ENCODE peak calls at places on chromosomes 2 and 18, in seven cellular contexts. J, R, L, W, Z, U and K are unnamed samples.
A peak's percentile ranks its signal among the peaks of the same experiment; 100 is the strongest.

GRCh38 chr2:31168291-31168690 is 30.1 kb upstream of the GALNT14 start:
- DNase-seq in J (no peak), R (no peak), W (no peak), U (no peak), L (no peak), Z (no peak), K (no peak)

GRCh38 chr2:82478641-82479040 is 1980.4 kb downstream of the SUCLG1 start:
- DNase-seq in J (no peak), U (no peak), Z (no peak), W (no peak), R (no peak), L (no peak), K (no peak)

GRCh38 chr2:66334237-66335054 is 100.5 kb upstream of the MEIS1 start:
- DNase-seq in L (no peak), R (no peak), W (no peak), J (no peak), U (no peak), Z (no peak), K (peak; percentile 86)

GRCh38 chr2:54388093-54388492 is 68.0 kb upstream of the SPTBN1 start:
- DNase-seq in U (no peak), R (no peak), Z (no peak), L (no peak), W (no peak), J (no peak), K (no peak)

GRCh38 chr2:201353116-201353515 is 4.0 kb downstream of the FLACC1 start:
- DNase-seq in J (no peak), W (no peak), U (no peak), R (no peak), L (peak; percentile 71), Z (no peak), K (no peak)

GRCh38 chr2:122886479-122887130 is 1131.2 kb downstream of the TSN start:
- DNase-seq in L (no peak), U (no peak), Z (no peak), R (no peak), J (no peak), W (no peak), K (no peak)

GRCh38 chr2:164917296-164917903 is 37.9 kb downstream of the SLC38A11 start:
- DNase-seq in L (peak; percentile 36), W (peak; percentile 69), U (peak; percentile 62), Z (peak; percentile 71), J (no peak), R (no peak), K (no peak)

GRCh38 chr18:21047116-21047515 is 64.5 kb downstream of the ROCK1 start:
- DNase-seq in U (no peak), Z (no peak), L (no peak), J (no peak), R (no peak), W (no peak), K (no peak)

GRCh38 chr2:40273623-40274236 is 178.2 kb downstream of the SLC8A1 start:
- DNase-seq in U (peak; percentile 23), J (no peak), W (no peak), Z (no peak), L (peak; percentile 21), R (no peak), K (no peak)

GRCh38 chr2:37657471-37657870 is 14.0 kb downstream of the CDC42EP3 start:
- DNase-seq in U (no peak), L (no peak), W (no peak), J (no peak), Z (no peak), R (no peak), K (no peak)

GRCh38 chr2:101752708-101753107 is 55.2 kb downstream of the MAP4K4 start:
- DNase-seq in R (no peak), W (no peak), L (no peak), J (no peak), U (no peak), Z (no peak), K (no peak)

GRCh38 chr2:85584354-85584856 is at the start of gene VAMP5:
- DNase-seq in J (no peak), W (peak; percentile 73), Z (no peak), L (no peak), U (no peak), R (no peak), K (no peak)

GRCh38 chr2:77005522-77005921 is 516.7 kb downstream of the LRRTM4 start:
- DNase-seq in R (no peak), U (no peak), L (no peak), W (no peak), Z (no peak), J (no peak), K (no peak)

GRCh38 chr2:45612265-45612664 is 1.2 kb upstream of the SRBD1 start:
- DNase-seq in W (no peak), Z (no peak), U (no peak), L (no peak), J (no peak), R (no peak), K (no peak)

GRCh38 chr2:194672994-194673393 is 984.0 kb upstream of the SLC39A10 start:
- DNase-seq in W (no peak), Z (no peak), L (no peak), J (no peak), U (no peak), R (no peak), K (no peak)

GRCh38 chr18:723541-723940 is 11.1 kb upstream of the ENOSF1 start:
- DNase-seq in L (no peak), U (no peak), R (no peak), Z (no peak), J (no peak), W (no peak), K (no peak)

GRCh38 chr18:21330122-21330701 is 88.2 kb downstream of the GREB1L start:
- DNase-seq in Z (no peak), U (no peak), W (peak; percentile 76), R (no peak), J (no peak), L (no peak), K (peak; percentile 37)

GRCh38 chr2:119301413-119301812 is 65.2 kb downstream of the C2orf76 start:
- DNase-seq in L (peak; percentile 36), U (no peak), J (no peak), W (no peak), R (no peak), Z (no peak), K (no peak)

GRCh38 chr18:57806891-57807280 is 3.8 kb upstream of the ATP8B1 start:
- DNase-seq in J (no peak), Z (no peak), W (peak; percentile 50), R (no peak), L (peak; percentile 89), U (peak; percentile 84), K (peak; percentile 72)

GRCh38 chr2:204808494-204808893 is 263.2 kb downstream of the PARD3B start:
- DNase-seq in W (no peak), Z (no peak), J (no peak), U (no peak), L (no peak), R (no peak), K (no peak)

GRCh38 chr2:208040199-208041171 is 15.2 kb upstream of the PLEKHM3 start:
- DNase-seq in L (peak; percentile 82), W (peak; percentile 85), R (no peak), Z (peak; percentile 71), J (no peak), U (peak; percentile 71), K (peak; percentile 37)

GRCh38 chr2:25165992-25166618 is 2.3 kb downstream of the POMC start:
- DNase-seq in W (peak; percentile 88), U (no peak), J (no peak), R (no peak), Z (peak; percentile 70), L (no peak), K (no peak)

GRCh38 chr18:10410472-10411300 is 43.7 kb upstream of the APCDD1 start:
- DNase-seq in J (no peak), U (no peak), R (no peak), W (no peak), L (no peak), Z (peak; percentile 49), K (no peak)

GRCh38 chr2:158753561-158754302 is 41.4 kb upstream of the DAPL1 start:
- DNase-seq in R (no peak), U (peak; percentile 48), J (no peak), W (peak; percentile 72), Z (peak; percentile 43), L (peak; percentile 68), K (no peak)

GRCh38 chr18:76913583-76913982 is 91.2 kb downstream of the ZNF236 start:
- DNase-seq in Z (no peak), W (no peak), J (no peak), R (no peak), L (no peak), U (no peak), K (no peak)

GRCh38 chr2:117885308-117885707 is 70.8 kb downstream of the DDX18 start:
- DNase-seq in U (no peak), J (no peak), Z (no peak), L (no peak), W (no peak), R (no peak), K (no peak)

GRCh38 chr2:28082131-28082530 is 191.6 kb downstream of the BABAM2 start:
- DNase-seq in U (no peak), R (no peak), J (no peak), L (peak; percentile 41), W (no peak), Z (no peak), K (no peak)

GRCh38 chr2:79437416-79438281 is 75.2 kb upstream of the CTNNA2 start:
- DNase-seq in L (no peak), W (peak; percentile 44), R (no peak), J (no peak), Z (no peak), U (no peak), K (no peak)

GRCh38 chr2:127701193-127701650 is at the start of gene SFT2D3:
- DNase-seq in L (peak; percentile 89), W (peak; percentile 96), Z (peak; percentile 93), R (peak; percentile 94), J (peak; percentile 92), U (peak; percentile 94), K (peak; percentile 98)
- TF ChIP-seq POLR2A in L (peak; percentile 93), W (peak; percentile 95), Z (peak; percentile 97), R (peak; percentile 90), J (peak; percentile 50), U (peak; percentile 95), K (peak; percentile 71)

GRCh38 chr2:67581751-67582150 is 184.6 kb downstream of the ETAA1 start:
- DNase-seq in Z (no peak), W (no peak), R (no peak), L (no peak), J (no peak), U (no peak), K (no peak)
- TF ChIP-seq CTCF in Z (no peak), W (peak; percentile 28), R (no peak), L (peak; percentile 6), J (no peak), U (no peak), K (no peak)

DNA sequence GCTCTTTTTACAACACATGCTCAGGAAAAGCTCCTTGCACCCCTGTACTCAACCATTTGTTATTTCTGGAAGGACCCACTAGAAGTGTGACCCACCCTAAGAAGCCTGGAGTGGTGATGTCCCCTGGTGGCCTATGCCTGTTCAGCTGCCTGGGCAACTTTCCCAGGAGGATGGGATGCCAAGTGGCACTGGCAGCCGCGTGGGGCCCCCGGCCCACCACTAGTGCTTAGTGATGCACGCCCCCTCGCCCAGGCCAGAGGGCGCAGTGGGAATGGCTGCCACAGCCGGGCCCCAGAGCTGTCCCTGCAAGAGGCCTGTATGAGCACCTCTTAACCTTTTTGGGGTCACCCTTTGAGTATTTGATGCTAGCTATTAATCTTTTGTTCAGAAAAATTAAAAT is 18.1 kb downstream of the IMPA2 start:
- DNase-seq in Z (peak; percentile 13), L (no peak), J (no peak), R (no peak), U (no peak), W (no peak), K (no peak)
- TF ChIP-seq POLR2A in Z (no peak), L (no peak), J (no peak), R (no peak), U (no peak), W (no peak), K (no peak)

GRCh38 chr2:220674033-220674432 is 898.1 kb downstream of the EPHA4 start:
- DNase-seq in W (no peak), U (no peak), Z (no peak), J (no peak), R (no peak), L (no peak), K (no peak)
- TF ChIP-seq CTCF in W (no peak), U (no peak), Z (no peak), J (no peak), R (no peak), L (no peak), K (no peak)